ENCODE peak calls at places on chromosomes 7 and 10, in nine cellular contexts. One of them, this sample, is unnamed.

GRCh38 chr10:104256335-104257080 is 1.8 kb downstream of the GSTO1 start:
- DNase-seq in activated naive CD8-positive, alpha-beta T cell treated with anti-CD3 and anti-CD28 coated beads, Interleukin-2, amount 10 ng/mL, durations not matched to agents 7 days and 5 days: no peak
- DNase-seq in IMR-90: no peak
- DNase-seq in A549: no peak
- DNase-seq in GM03348: no peak
- DNase-seq in activated CD8-positive, alpha-beta memory T cell treated with anti-CD3 and anti-CD28 coated beads for 24 hours: no peak
- DNase-seq in RWPE1: no peak
- DNase-seq in hepatocyte: no peak
- DNase-seq in GM13977: no peak
- DNase-seq in this sample: no peak

GRCh38 chr10:75229961-75230360 is 5.8 kb downstream of the COMTD1 start:
- DNase-seq in activated naive CD8-positive, alpha-beta T cell treated with anti-CD3 and anti-CD28 coated beads, Interleukin-2, amount 10 ng/mL, durations not matched to agents 7 days and 5 days: no peak
- DNase-seq in IMR-90: peak; percentile 71
- DNase-seq in A549: peak; percentile 40
- DNase-seq in GM03348: no peak
- DNase-seq in activated CD8-positive, alpha-beta memory T cell treated with anti-CD3 and anti-CD28 coated beads for 24 hours: no peak
- DNase-seq in RWPE1: no peak
- DNase-seq in hepatocyte: no peak
- DNase-seq in GM13977: no peak
- DNase-seq in this sample: no peak

GRCh38 chr10:70566515-70567290 is 35.8 kb downstream of the PRF1 start:
- DNase-seq in activated naive CD8-positive, alpha-beta T cell treated with anti-CD3 and anti-CD28 coated beads, Interleukin-2, amount 10 ng/mL, durations not matched to agents 7 days and 5 days: no peak
- DNase-seq in IMR-90: no peak
- DNase-seq in A549: no peak
- DNase-seq in GM03348: no peak
- DNase-seq in activated CD8-positive, alpha-beta memory T cell treated with anti-CD3 and anti-CD28 coated beads for 24 hours: no peak
- DNase-seq in RWPE1: no peak
- DNase-seq in hepatocyte: no peak
- DNase-seq in GM13977: no peak
- DNase-seq in this sample: no peak

GRCh38 chr7:716212-716611 is 10.3 kb upstream of the DNAAF5 start:
- DNase-seq in activated naive CD8-positive, alpha-beta T cell treated with anti-CD3 and anti-CD28 coated beads, Interleukin-2, amount 10 ng/mL, durations not matched to agents 7 days and 5 days: peak; percentile 9
- DNase-seq in IMR-90: no peak
- DNase-seq in A549: no peak
- DNase-seq in GM03348: no peak
- DNase-seq in activated CD8-positive, alpha-beta memory T cell treated with anti-CD3 and anti-CD28 coated beads for 24 hours: no peak
- DNase-seq in RWPE1: no peak
- DNase-seq in hepatocyte: peak; percentile 1
- DNase-seq in GM13977: no peak
- DNase-seq in this sample: no peak

GRCh38 chr10:113572520-113573290 is 19.9 kb downstream of the HABP2 start:
- DNase-seq in activated naive CD8-positive, alpha-beta T cell treated with anti-CD3 and anti-CD28 coated beads, Interleukin-2, amount 10 ng/mL, durations not matched to agents 7 days and 5 days: no peak
- DNase-seq in IMR-90: no peak
- DNase-seq in A549: no peak
- DNase-seq in GM03348: no peak
- DNase-seq in activated CD8-positive, alpha-beta memory T cell treated with anti-CD3 and anti-CD28 coated beads for 24 hours: no peak
- DNase-seq in RWPE1: no peak
- DNase-seq in hepatocyte: no peak
- DNase-seq in GM13977: no peak
- DNase-seq in this sample: no peak

GRCh38 chr10:88557659-88558058 is 25.5 kb downstream of the RNLS start:
- DNase-seq in activated naive CD8-positive, alpha-beta T cell treated with anti-CD3 and anti-CD28 coated beads, Interleukin-2, amount 10 ng/mL, durations not matched to agents 7 days and 5 days: no peak
- DNase-seq in IMR-90: peak; percentile 81
- DNase-seq in A549: no peak
- DNase-seq in GM03348: peak; percentile 36
- DNase-seq in activated CD8-positive, alpha-beta memory T cell treated with anti-CD3 and anti-CD28 coated beads for 24 hours: no peak
- DNase-seq in RWPE1: peak; percentile 27
- DNase-seq in hepatocyte: no peak
- DNase-seq in GM13977: no peak
- DNase-seq in this sample: no peak

GRCh38 chr7:98797150-98797549 is 72.7 kb downstream of the TMEM130 start:
- DNase-seq in activated naive CD8-positive, alpha-beta T cell treated with anti-CD3 and anti-CD28 coated beads, Interleukin-2, amount 10 ng/mL, durations not matched to agents 7 days and 5 days: no peak
- DNase-seq in IMR-90: no peak
- DNase-seq in A549: no peak
- DNase-seq in GM03348: no peak
- DNase-seq in activated CD8-positive, alpha-beta memory T cell treated with anti-CD3 and anti-CD28 coated beads for 24 hours: no peak
- DNase-seq in RWPE1: no peak
- DNase-seq in hepatocyte: no peak
- DNase-seq in GM13977: no peak
- DNase-seq in this sample: no peak

GRCh38 chr7:157612664-157613561 is 276.1 kb downstream of the DNAJB6 start:
- DNase-seq in activated naive CD8-positive, alpha-beta T cell treated with anti-CD3 and anti-CD28 coated beads, Interleukin-2, amount 10 ng/mL, durations not matched to agents 7 days and 5 days: peak; percentile 78
- DNase-seq in IMR-90: no peak
- DNase-seq in A549: no peak
- DNase-seq in GM03348: no peak
- DNase-seq in activated CD8-positive, alpha-beta memory T cell treated with anti-CD3 and anti-CD28 coated beads for 24 hours: peak; percentile 86
- DNase-seq in RWPE1: no peak
- DNase-seq in hepatocyte: peak; percentile 34
- DNase-seq in GM13977: peak; percentile 47
- DNase-seq in this sample: no peak

GRCh38 chr10:85194685-85195084 is 866.3 kb downstream of the CCSER2 start:
- DNase-seq in activated naive CD8-positive, alpha-beta T cell treated with anti-CD3 and anti-CD28 coated beads, Interleukin-2, amount 10 ng/mL, durations not matched to agents 7 days and 5 days: no peak
- DNase-seq in IMR-90: no peak
- DNase-seq in A549: no peak
- DNase-seq in GM03348: no peak
- DNase-seq in activated CD8-positive, alpha-beta memory T cell treated with anti-CD3 and anti-CD28 coated beads for 24 hours: no peak
- DNase-seq in RWPE1: no peak
- DNase-seq in hepatocyte: no peak
- DNase-seq in GM13977: no peak
- DNase-seq in this sample: no peak

GRCh38 chr7:50182734-50183133 is 89.7 kb upstream of the ZPBP start:
- DNase-seq in activated naive CD8-positive, alpha-beta T cell treated with anti-CD3 and anti-CD28 coated beads, Interleukin-2, amount 10 ng/mL, durations not matched to agents 7 days and 5 days: no peak
- DNase-seq in IMR-90: no peak
- DNase-seq in A549: no peak
- DNase-seq in GM03348: no peak
- DNase-seq in activated CD8-positive, alpha-beta memory T cell treated with anti-CD3 and anti-CD28 coated beads for 24 hours: no peak
- DNase-seq in RWPE1: no peak
- DNase-seq in hepatocyte: no peak
- DNase-seq in GM13977: no peak
- DNase-seq in this sample: no peak

GRCh38 chr10:122154034-122154732 is 116.9 kb upstream of the BTBD16 start:
- DNase-seq in activated naive CD8-positive, alpha-beta T cell treated with anti-CD3 and anti-CD28 coated beads, Interleukin-2, amount 10 ng/mL, durations not matched to agents 7 days and 5 days: no peak
- DNase-seq in IMR-90: no peak
- DNase-seq in A549: no peak
- DNase-seq in GM03348: no peak
- DNase-seq in activated CD8-positive, alpha-beta memory T cell treated with anti-CD3 and anti-CD28 coated beads for 24 hours: no peak
- DNase-seq in RWPE1: no peak
- DNase-seq in hepatocyte: no peak
- DNase-seq in GM13977: no peak
- DNase-seq in this sample: no peak

GRCh38 chr7:13032524-13032923 is 345.1 kb downstream of the ARL4A start:
- DNase-seq in activated naive CD8-positive, alpha-beta T cell treated with anti-CD3 and anti-CD28 coated beads, Interleukin-2, amount 10 ng/mL, durations not matched to agents 7 days and 5 days: no peak
- DNase-seq in IMR-90: no peak
- DNase-seq in A549: peak; percentile 43
- DNase-seq in GM03348: no peak
- DNase-seq in activated CD8-positive, alpha-beta memory T cell treated with anti-CD3 and anti-CD28 coated beads for 24 hours: no peak
- DNase-seq in RWPE1: no peak
- DNase-seq in hepatocyte: no peak
- DNase-seq in GM13977: no peak
- DNase-seq in this sample: no peak